ENCODE peak calls at places on chromosomes 1 and 21, in four cellular contexts. One of them, this sample, is unnamed.

GRCh38 chr1:151485685-151486255 is 25.4 kb upstream of the CGN start:
- DNase-seq in GM12891: no peak
- DNase-seq in GM12878: no peak
- DNase-seq in K562: no peak
- DNase-seq in this sample: no peak

GRCh38 chr1:221669441-221669840 is 72.4 kb downstream of the DUSP10 start:
- DNase-seq in GM12878: no peak
- DNase-seq in K562: no peak
- DNase-seq in GM12891: no peak
- DNase-seq in this sample: no peak

GRCh38 chr1:118201524-118201923 is 16.5 kb upstream of the SPAG17 start:
- DNase-seq in K562: no peak
- DNase-seq in GM12878: peak
- DNase-seq in GM12891: no peak
- DNase-seq in this sample: no peak

GRCh38 chr21:29985866-29986265 is 46.1 kb upstream of the GRIK1 start:
- DNase-seq in GM12878: no peak
- DNase-seq in GM12891: no peak
- DNase-seq in K562: no peak
- DNase-seq in this sample: no peak

GRCh38 chr1:45883633-45884032 is 80.2 kb downstream of the MAST2 start:
- DNase-seq in GM12878: no peak
- DNase-seq in GM12891: no peak
- DNase-seq in K562: no peak
- DNase-seq in this sample: no peak

GRCh38 chr1:248821101-248821500 is 4.6 kb downstream of the SH3BP5L start:
- DNase-seq in GM12891: no peak
- DNase-seq in K562: no peak
- DNase-seq in GM12878: no peak
- DNase-seq in this sample: no peak

GRCh38 chr1:169692766-169693460 is 18.5 kb downstream of the SELL start:
- DNase-seq in GM12878: peak
- DNase-seq in K562: no peak
- DNase-seq in GM12891: no peak
- DNase-seq in this sample: no peak

GRCh38 chr1:241703001-241703400 is 50.9 kb downstream of the WDR64 start:
- DNase-seq in GM12891: no peak
- DNase-seq in GM12878: no peak
- DNase-seq in K562: no peak
- DNase-seq in this sample: no peak

GRCh38 chr1:9086796-9087195 is 17.4 kb upstream of the SLC2A5 start:
- DNase-seq in GM12878: no peak
- DNase-seq in GM12891: no peak
- DNase-seq in K562: no peak
- DNase-seq in this sample: no peak

GRCh38 chr1:98049370-98050115 is 128.7 kb upstream of the DPYD start:
- DNase-seq in GM12891: no peak
- DNase-seq in GM12878: no peak
- DNase-seq in K562: no peak
- DNase-seq in this sample: no peak

GRCh38 chr1:48916121-48917069 is 139.7 kb upstream of the BEND5 start:
- DNase-seq in K562: peak
- DNase-seq in GM12891: no peak
- DNase-seq in GM12878: no peak
- DNase-seq in this sample: no peak

GRCh38 chr1:81407463-81407862 is 393.3 kb upstream of the ADGRL2 start:
- DNase-seq in GM12891: no peak
- DNase-seq in GM12878: no peak
- DNase-seq in K562: no peak
- DNase-seq in this sample: no peak

GRCh38 chr1:87131809-87132663 is 196.6 kb upstream of the LMO4 start:
- DNase-seq in GM12878: no peak
- DNase-seq in GM12891: peak
- DNase-seq in K562: peak
- DNase-seq in this sample: peak

GRCh38 chr1:31460027-31460426 is 47.0 kb downstream of the SERINC2 start:
- DNase-seq in GM12878: no peak
- DNase-seq in GM12891: no peak
- DNase-seq in K562: peak
- DNase-seq in this sample: no peak

GRCh38 chr1:46665983-46666382 is 2.2 kb downstream of the ATPAF1 start:
- DNase-seq in GM12891: no peak
- DNase-seq in GM12878: no peak
- DNase-seq in K562: no peak
- DNase-seq in this sample: no peak

GRCh38 chr1:21669287-21670058 is at the start of gene RAP1GAP:
- DNase-seq in GM12878: no peak
- DNase-seq in K562: peak
- DNase-seq in GM12891: no peak
- DNase-seq in this sample: no peak

GRCh38 chr1:8702121-8702520 is 115.3 kb downstream of the RERE start:
- DNase-seq in K562: no peak
- DNase-seq in GM12878: no peak
- DNase-seq in GM12891: no peak
- DNase-seq in this sample: no peak

GRCh38 chr1:93619507-93620168 is 62.0 kb downstream of the BCAR3 start:
- DNase-seq in GM12891: no peak
- DNase-seq in GM12878: no peak
- DNase-seq in K562: no peak
- DNase-seq in this sample: no peak

GRCh38 chr21:45438391-45439145 is 33.6 kb downstream of the COL18A1 start:
- DNase-seq in K562: no peak
- DNase-seq in GM12878: no peak
- DNase-seq in GM12891: no peak
- DNase-seq in this sample: no peak

GRCh38 chr1:91697322-91698260 is 188.4 kb downstream of the TGFBR3 start:
- DNase-seq in GM12878: peak
- DNase-seq in K562: no peak
- DNase-seq in GM12891: peak
- DNase-seq in this sample: no peak

GRCh38 chr1:171196351-171196750 is 11.3 kb downstream of the FMO2 start:
- DNase-seq in K562: no peak
- DNase-seq in GM12891: no peak
- DNase-seq in GM12878: no peak
- DNase-seq in this sample: no peak

GRCh38 chr1:25573591-25573930 is 30.2 kb downstream of the LDLRAP1 start:
- DNase-seq in K562: no peak
- DNase-seq in GM12891: no peak
- DNase-seq in GM12878: no peak
- DNase-seq in this sample: no peak

GRCh38 chr1:57277681-57278080 is 146.2 kb downstream of the DAB1 start:
- DNase-seq in K562: no peak
- DNase-seq in GM12878: no peak
- DNase-seq in GM12891: no peak
- DNase-seq in this sample: no peak

GRCh38 chr1:57276916-57277315 is 146.9 kb downstream of the DAB1 start:
- DNase-seq in GM12878: no peak
- DNase-seq in K562: no peak
- DNase-seq in GM12891: no peak
- DNase-seq in this sample: no peak

GRCh38 chr1:57278558-57278957 is 145.3 kb downstream of the DAB1 start:
- DNase-seq in GM12891: no peak
- DNase-seq in K562: no peak
- DNase-seq in GM12878: no peak
- DNase-seq in this sample: no peak

GRCh38 chr1:57279909-57280666 is 143.8 kb downstream of the DAB1 start:
- DNase-seq in GM12891: no peak
- DNase-seq in GM12878: no peak
- DNase-seq in K562: no peak
- DNase-seq in this sample: no peak

GRCh38 chr1:57281324-57281723 is 142.5 kb downstream of the DAB1 start:
- DNase-seq in GM12891: no peak
- DNase-seq in GM12878: no peak
- DNase-seq in K562: no peak
- DNase-seq in this sample: no peak
- TF ChIP-seq SPI1 in GM12891: no peak
- TF ChIP-seq SPI1 in GM12878: no peak
- TF ChIP-seq SPI1 in K562: no peak
- TF ChIP-seq SPI1 in this sample: no peak

GRCh38 chr21:42980959-42981523 is 6.7 kb downstream of the PKNOX1 start:
- DNase-seq in GM12878: no peak
- DNase-seq in K562: no peak
- DNase-seq in GM12891: no peak
- DNase-seq in this sample: peak

GRCh38 chr21:42983869-42984268 is 9.5 kb downstream of the PKNOX1 start:
- DNase-seq in GM12878: no peak
- DNase-seq in K562: no peak
- DNase-seq in GM12891: no peak
- DNase-seq in this sample: no peak

GRCh38 chr21:42981862-42982261 is 7.5 kb downstream of the PKNOX1 start:
- DNase-seq in K562: no peak
- DNase-seq in GM12891: no peak
- DNase-seq in GM12878: no peak
- DNase-seq in this sample: no peak

GRCh38 chr21:42980312-42980958 is 6.1 kb downstream of the PKNOX1 start:
- DNase-seq in GM12891: no peak
- DNase-seq in K562: no peak
- DNase-seq in GM12878: no peak
- DNase-seq in this sample: no peak

DNA sequence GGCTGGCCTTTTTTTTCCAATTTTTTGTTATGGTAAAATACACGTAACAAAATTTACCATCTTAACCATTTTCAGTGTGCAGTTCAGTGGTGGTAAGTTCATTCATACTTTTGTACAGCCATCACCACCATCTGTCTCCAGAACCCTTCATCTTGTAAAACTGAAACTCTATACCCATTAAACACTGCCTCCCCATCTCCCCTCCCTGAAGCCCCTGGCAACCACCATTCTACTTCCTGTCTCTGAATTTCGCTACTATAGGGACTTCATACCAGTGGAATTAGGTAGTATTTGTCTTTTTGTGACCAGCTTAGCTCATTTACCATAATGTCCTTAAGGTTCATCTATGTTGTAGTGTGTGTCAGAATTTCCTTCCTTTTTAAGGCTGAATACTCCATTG is 8.7 kb downstream of the PKNOX1 start:
- DNase-seq in K562: no peak
- DNase-seq in GM12878: no peak
- DNase-seq in GM12891: no peak
- DNase-seq in this sample: no peak
- TF ChIP-seq SPI1 in K562: no peak
- TF ChIP-seq SPI1 in GM12878: no peak
- TF ChIP-seq SPI1 in GM12891: no peak
- TF ChIP-seq SPI1 in this sample: no peak

GRCh38 chr21:39631842-39632577 is 19.3 kb downstream of the B3GALT5 start:
- DNase-seq in GM12878: no peak
- DNase-seq in K562: no peak
- DNase-seq in GM12891: no peak
- DNase-seq in this sample: no peak
- TF ChIP-seq SPI1 in GM12878: no peak
- TF ChIP-seq SPI1 in K562: no peak
- TF ChIP-seq SPI1 in GM12891: no peak
- TF ChIP-seq SPI1 in this sample: no peak

GRCh38 chr21:38848187-38848609 is 42.5 kb downstream of the ETS2 start:
- DNase-seq in GM12878: no peak
- DNase-seq in GM12891: no peak
- DNase-seq in K562: no peak
- DNase-seq in this sample: no peak
- TF ChIP-seq SPI1 in GM12878: no peak
- TF ChIP-seq SPI1 in GM12891: no peak
- TF ChIP-seq SPI1 in K562: no peak
- TF ChIP-seq SPI1 in this sample: no peak

DNA sequence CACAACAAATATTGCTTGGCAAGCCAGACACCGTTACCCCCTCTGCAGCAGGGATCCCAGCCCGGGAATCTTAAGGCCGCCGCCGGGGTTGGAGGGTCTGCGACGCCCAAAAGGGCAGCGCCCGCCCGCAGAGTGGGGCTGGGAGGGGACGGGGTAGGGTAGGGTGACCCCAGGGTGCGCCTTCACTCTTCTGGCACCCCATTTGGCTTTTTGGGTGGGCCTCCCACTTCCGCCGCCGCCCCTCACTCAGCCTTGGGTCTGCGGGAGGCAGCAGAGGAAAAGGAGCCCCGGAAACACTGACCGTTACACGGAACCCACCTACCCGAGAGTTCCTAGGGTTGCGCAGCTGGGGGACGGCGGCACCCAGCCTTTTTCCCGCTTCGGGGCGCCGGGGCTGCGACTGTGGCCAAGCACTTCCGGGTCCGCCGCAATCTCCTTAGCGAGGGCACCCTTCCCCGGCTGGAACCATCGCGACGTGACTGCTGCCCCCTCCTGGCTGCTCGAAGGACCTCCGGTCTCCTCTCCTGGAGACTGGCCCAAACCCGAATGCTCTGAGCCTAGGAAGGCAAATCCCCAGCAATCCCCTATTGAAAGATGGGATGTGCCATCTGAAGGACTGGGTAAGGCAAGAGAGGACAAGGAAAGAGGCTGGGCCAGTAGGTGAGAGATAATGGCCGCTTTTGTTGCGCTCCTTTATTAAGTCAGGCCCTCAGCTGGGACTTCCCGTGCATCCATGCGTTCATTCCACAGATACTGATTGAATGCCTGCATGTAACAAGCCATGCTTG is at the start of gene PIGC:
- DNase-seq in GM12891: peak
- DNase-seq in GM12878: peak
- DNase-seq in K562: peak
- DNase-seq in this sample: peak
- TF ChIP-seq SPI1 in GM12891: peak
- TF ChIP-seq SPI1 in GM12878: no peak
- TF ChIP-seq SPI1 in K562: peak
- TF ChIP-seq SPI1 in this sample: peak

DNA sequence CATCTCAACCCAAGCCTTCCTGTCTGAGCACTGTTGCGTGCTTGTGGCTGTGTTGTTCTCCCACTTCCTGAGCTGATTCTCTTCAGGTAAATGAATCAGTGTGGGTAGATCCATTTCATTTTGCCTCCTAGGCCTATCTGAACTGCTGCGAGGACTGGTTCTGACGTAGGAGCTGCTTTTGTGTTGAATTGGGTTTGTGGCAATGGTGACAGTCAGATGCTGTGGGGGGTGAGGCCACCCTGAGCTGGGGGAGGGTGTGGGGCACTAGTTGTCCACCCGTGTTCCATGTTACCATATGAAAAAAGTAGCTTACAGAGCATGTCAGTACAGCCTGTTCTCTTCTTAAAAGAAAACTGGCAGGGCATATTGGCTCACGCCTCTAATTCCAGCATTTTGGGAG is 81.5 kb downstream of the MRPS6 start:
- DNase-seq in GM12878: no peak
- DNase-seq in K562: no peak
- DNase-seq in GM12891: no peak
- DNase-seq in this sample: no peak
- TF ChIP-seq SPI1 in GM12878: no peak
- TF ChIP-seq SPI1 in K562: no peak
- TF ChIP-seq SPI1 in GM12891: no peak
- TF ChIP-seq SPI1 in this sample: no peak

This sample was measured in HL-60.